ENCODE peak calls at places on chromosomes 16 and 17, in six cellular contexts. U is breast epithelium, V is fibroblast of the aortic adventitia, S is PC-9, P is H9, C is IMR-90. K is an unnamed sample.

GRCh38 chr17:51803161-51803560 is 355.4 kb downstream of the CA10 start:
- DNase-seq in U (no peak), V (no peak), S (no peak), P (no peak), C (no peak), K (no peak)

GRCh38 chr16:16009396-16009795 is 60.0 kb downstream of the ABCC1 start:
- DNase-seq in U (no peak), V (no peak), S (no peak), P (no peak), C (no peak), K (no peak)

GRCh38 chr16:82627811-82628339 is 1.1 kb downstream of the CDH13 start:
- DNase-seq in U (peak), V (peak), S (no peak), P (peak), C (peak), K (no peak)

GRCh38 chr17:40097931-40098845 is 2.2 kb downstream of the NR1D1 start:
- DNase-seq in U (peak), V (peak), S (no peak), P (no peak), C (no peak), K (no peak)

GRCh38 chr16:3980311-3981111 is 100.0 kb upstream of the CREBBP start:
- DNase-seq in U (no peak), V (peak), S (no peak), P (no peak), C (peak), K (no peak)

GRCh38 chr16:68445458-68445857 is 2.9 kb downstream of the SMPD3 start:
- DNase-seq in U (no peak), V (no peak), S (peak), P (peak), C (peak), K (no peak)

GRCh38 chr16:50263940-50264929 is 2.1 kb upstream of the ADCY7 start:
- DNase-seq in U (no peak), V (peak), S (no peak), P (no peak), C (peak), K (no peak)

GRCh38 chr16:27230562-27230991 is 27.3 kb downstream of the KDM8 start:
- DNase-seq in U (no peak), V (no peak), S (no peak), P (no peak), C (no peak), K (peak)

GRCh38 chr16:55012793-55013192 is 82.1 kb downstream of the IRX5 start:
- DNase-seq in U (no peak), V (no peak), S (no peak), P (no peak), C (no peak), K (no peak)

GRCh38 chr16:56672761-56673536 is 3.3 kb downstream of the MT1H start:
- DNase-seq in U (no peak), V (no peak), S (no peak), P (no peak), C (peak), K (no peak)

GRCh38 chr17:81404557-81405165 is 9.4 kb downstream of the BAHCC1 start:
- DNase-seq in U (no peak), V (no peak), S (no peak), P (no peak), C (no peak), K (no peak)

GRCh38 chr16:30122621-30123160 is 329 bp downstream of the MAPK3 start:
- DNase-seq in U (no peak), V (no peak), S (no peak), P (no peak), C (no peak), K (no peak)

GRCh38 chr16:8851761-8852403 is 16.9 kb downstream of the CARHSP1 start:
- DNase-seq in U (no peak), V (no peak), S (no peak), P (no peak), C (no peak), K (no peak)

GRCh38 chr17:59330314-59330942 is 1.0 kb upstream of the YPEL2 start:
- DNase-seq in U (peak), V (no peak), S (peak), P (peak), C (no peak), K (no peak)

GRCh38 chr16:79316004-79316458 is 284.5 kb downstream of the MAF start:
- DNase-seq in U (no peak), V (no peak), S (no peak), P (no peak), C (no peak), K (no peak)

DNA sequence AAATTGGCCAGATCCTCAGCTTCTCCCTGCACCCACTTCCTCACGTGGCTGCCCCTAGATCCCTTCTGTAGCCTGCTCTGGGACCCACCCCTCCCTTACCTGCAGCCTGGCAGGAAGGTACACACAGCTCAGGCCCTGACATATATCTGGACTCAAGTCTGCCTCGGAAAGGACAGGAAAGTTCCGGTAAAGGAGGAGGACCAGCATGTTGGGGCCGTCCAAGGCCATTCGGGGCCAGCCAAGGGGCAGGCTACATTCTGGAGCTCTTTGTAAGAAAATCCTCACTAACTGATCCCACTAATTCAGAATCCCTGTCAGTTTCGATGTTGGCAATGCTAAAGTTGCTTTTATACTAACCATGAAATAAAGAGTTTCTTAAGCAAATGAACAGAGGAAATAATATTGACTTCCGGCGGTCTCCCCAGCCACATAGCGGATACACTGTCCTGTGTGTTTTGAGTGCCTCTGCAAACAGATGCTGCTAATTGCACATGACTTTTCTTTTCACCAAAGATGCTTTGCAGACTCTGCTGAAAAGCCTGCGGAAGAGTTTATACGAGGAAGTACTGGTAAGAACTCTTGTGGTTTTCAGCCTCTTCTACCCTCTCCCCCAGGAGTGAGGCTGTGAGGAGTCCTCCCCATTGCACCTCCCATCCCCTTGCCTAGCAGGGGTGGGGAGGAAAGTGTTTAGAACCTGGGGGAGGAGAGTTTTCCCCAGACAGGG is 54.8 kb downstream of the PLXDC1 start:
- DNase-seq in U (no peak), V (no peak), S (no peak), P (no peak), C (no peak), K (peak)
- TF ChIP-seq CTCF in U (no peak), V (no peak), S (no peak), P (no peak), C (no peak), K (no peak)

DNA sequence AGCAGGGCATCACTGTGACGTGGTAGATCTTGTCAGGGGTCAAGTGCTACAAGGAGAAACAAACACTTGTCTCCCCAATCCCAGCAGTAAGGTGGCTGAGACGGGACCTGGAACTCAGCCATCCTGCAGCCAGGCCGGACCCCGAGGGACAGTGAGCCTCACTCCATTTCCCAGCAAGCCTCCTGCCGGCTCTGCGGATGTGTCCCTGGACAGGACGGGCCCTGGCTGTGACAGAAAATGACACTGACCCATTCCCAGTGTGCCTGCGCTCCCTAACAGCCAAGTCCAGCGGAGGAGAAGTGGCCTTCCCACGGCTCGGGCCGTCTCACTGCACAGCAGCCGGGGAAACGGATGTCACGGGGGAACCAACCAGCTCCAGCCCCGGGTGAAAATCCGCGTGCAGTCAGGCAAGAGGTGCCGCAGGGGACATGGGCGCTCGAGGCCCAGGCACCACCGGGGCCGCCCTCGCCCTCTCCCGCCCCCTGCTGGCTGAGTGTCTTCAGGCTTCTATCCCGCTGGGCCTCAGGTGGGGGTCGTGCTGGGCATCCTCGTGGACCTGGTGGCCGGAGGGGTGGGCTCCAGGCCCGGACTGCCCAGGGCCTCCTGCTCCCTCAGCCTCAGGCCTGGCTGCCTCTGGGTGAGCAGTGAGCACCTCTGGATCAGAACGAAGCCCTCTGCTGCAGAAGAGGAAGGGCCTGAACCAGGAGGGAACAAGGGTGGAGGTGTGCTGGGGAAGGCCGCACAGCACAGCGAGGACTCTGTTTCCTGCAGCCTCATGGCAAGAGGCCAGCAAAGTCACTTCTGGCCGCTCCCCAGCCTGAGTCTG is 6.7 kb downstream of the HAGHL start:
- DNase-seq in U (no peak), V (no peak), S (peak), P (no peak), C (no peak), K (no peak)
- TF ChIP-seq CTCF in U (no peak), V (peak), S (no peak), P (peak), C (peak), K (peak)

GRCh38 chr16:61820398-61820797 is 215.8 kb downstream of the CDH8 start:
- DNase-seq in U (no peak), V (no peak), S (no peak), P (no peak), C (no peak), K (no peak)
- TF ChIP-seq CTCF in U (no peak), V (no peak), S (no peak), P (no peak), C (no peak), K (no peak)

GRCh38 chr16:1976951-1977874 is 4.1 kb downstream of the NOXO1 start:
- DNase-seq in U (no peak), V (no peak), S (no peak), P (no peak), C (no peak), K (no peak)

GRCh38 chr16:1977875-1978268 is 3.4 kb downstream of the NOXO1 start:
- DNase-seq in U (no peak), V (no peak), S (no peak), P (no peak), C (no peak), K (no peak)

GRCh38 chr16:1975432-1976215 is 3.8 kb downstream of the TBL3 start:
- DNase-seq in U (no peak), V (no peak), S (no peak), P (no peak), C (no peak), K (no peak)

GRCh38 chr16:1974157-1975070 is 2.6 kb downstream of the TBL3 start:
- DNase-seq in U (no peak), V (no peak), S (no peak), P (no peak), C (no peak), K (no peak)

DNA sequence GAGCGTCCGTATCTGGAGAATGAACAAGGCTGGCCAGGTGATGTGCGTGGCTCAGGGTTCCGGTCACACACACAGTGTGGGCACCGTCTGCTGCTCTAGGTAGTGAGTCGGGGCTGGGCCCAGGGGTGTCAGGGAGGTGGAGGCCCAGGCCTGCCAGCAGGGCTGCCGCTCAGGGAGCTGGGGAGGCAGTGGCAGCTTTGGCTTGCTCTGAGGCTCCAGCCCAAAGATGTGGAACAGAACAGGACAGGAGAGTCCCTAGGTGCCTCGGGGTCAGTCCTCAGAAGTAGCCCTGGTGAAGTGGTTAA is 4.3 kb downstream of the TBL3 start:
- DNase-seq in U (no peak), V (no peak), S (no peak), P (no peak), C (no peak), K (no peak)
- TF ChIP-seq CTCF in U (no peak), V (no peak), S (no peak), P (no peak), C (no peak), K (no peak)

GRCh38 chr17:19867094-19867653 is 562 bp downstream of the ULK2 start:
- DNase-seq in U (peak), V (peak), S (no peak), P (peak), C (peak), K (peak)
- TF ChIP-seq CTCF in U (peak), V (peak), S (no peak), P (peak), C (peak), K (no peak)

DNA sequence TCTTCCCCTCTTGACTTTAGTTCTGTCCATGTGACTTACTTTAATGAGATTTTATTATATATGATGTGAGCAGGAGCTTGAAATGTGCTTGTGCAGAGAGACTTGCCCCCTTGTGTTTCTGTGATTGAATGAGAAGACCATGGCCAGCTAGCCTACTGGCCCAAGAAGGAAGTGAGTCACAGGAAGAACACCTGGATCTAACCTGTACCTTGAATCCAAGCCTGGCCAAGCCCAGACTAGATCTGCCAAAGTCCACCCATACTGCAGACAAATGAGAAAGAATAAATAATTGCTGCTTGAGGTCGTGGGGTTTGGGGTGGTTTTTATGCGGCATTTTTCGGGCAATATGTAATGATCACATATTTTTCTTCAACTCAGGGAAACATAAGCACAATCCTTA is 9.6 kb downstream of the ABCA10 start:
- DNase-seq in U (no peak), V (no peak), S (no peak), P (no peak), C (no peak), K (no peak)
- TF ChIP-seq CTCF in U (no peak), V (no peak), S (no peak), P (no peak), C (no peak), K (no peak)

DNA sequence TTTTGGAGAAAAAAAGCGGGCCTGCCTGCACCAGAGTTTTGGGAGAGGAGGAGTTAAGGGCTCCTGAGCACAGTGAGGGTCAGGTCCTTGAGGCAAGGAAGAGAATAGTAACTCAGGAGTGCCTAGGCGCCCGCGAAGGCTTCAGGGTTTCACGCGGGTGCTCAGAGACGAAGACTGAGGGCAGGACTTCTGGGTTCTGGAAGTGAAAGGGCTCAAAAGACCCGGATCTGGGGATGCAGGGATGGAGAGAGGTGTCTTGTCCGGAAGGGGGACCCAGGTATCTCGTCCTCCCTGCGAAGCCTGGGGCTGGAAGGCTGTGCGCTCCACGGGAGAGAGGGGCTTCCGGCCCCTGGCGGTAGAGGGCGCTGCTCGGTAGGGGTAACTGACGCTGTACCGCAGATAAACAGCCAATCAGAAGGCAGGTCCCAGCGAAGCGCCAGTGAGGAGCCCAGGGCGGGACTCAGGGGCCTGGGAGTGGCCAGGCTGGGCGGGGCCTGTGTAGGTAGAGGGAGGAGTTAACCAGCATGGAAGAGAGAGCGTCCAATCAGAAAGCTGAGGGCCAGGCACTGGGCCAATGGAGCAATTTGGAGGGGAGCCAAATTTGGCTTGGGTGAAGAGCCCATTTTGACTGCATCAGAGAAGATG is 729 bp downstream of the TGFB1I1 start:
- DNase-seq in U (peak), V (peak), S (peak), P (peak), C (peak), K (no peak)
- TF ChIP-seq CTCF in U (peak), V (peak), S (peak), P (peak), C (peak), K (no peak)

DNA sequence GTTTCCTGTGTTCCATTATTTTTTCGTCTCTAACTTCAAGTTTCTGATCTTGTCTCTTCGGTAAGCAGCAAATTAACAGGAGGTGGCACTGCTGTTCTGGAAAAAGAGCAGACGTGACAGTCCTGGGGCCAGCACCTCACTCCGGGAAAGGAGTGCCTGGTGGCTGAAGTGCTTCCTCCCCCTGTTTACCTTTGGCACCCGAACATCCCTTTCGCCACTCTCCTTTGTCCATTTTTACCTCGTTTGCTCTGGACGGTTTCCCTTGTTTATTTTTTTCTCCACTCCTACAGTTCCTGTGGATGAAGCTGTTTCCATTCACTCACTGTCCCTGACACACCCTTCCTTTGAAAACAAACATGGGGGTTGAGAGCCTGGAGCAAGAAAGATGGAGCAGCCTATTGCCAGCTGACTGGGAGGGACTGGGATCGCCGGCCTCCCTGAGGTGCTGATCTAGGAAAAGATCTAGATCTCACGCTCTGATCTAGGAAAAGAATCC is 12.6 kb downstream of the SAP30BP start:
- DNase-seq in U (peak), V (no peak), S (peak), P (no peak), C (no peak), K (no peak)
- TF ChIP-seq CTCF in U (peak), V (no peak), S (peak), P (no peak), C (no peak), K (no peak)

GRCh38 chr17:42554250-42555121 is 1.8 kb downstream of the HSD17B1 start:
- DNase-seq in U (peak), V (peak), S (peak), P (peak), C (peak), K (peak)

GRCh38 chr17:42548993-42549755 is 3.5 kb upstream of the HSD17B1 start:
- DNase-seq in U (no peak), V (no peak), S (no peak), P (no peak), C (no peak), K (no peak)

GRCh38 chr17:42555122-42555622 is 2.4 kb downstream of the HSD17B1 start:
- DNase-seq in U (no peak), V (no peak), S (no peak), P (no peak), C (no peak), K (no peak)

GRCh38 chr17:42553866-42554249 is 1.1 kb downstream of the HSD17B1 start:
- DNase-seq in U (no peak), V (no peak), S (no peak), P (no peak), C (no peak), K (no peak)

GRCh38 chr17:42553161-42553818 is 567 bp downstream of the HSD17B1 start:
- DNase-seq in U (no peak), V (no peak), S (no peak), P (peak), C (no peak), K (no peak)
- TF ChIP-seq CTCF in U (no peak), V (no peak), S (no peak), P (no peak), C (no peak), K (no peak)

GRCh38 chr16:87956771-87957279 is 5.6 kb downstream of the BANP start:
- DNase-seq in U (no peak), V (peak), S (peak), P (no peak), C (peak), K (no peak)
- TF ChIP-seq CTCF in U (no peak), V (peak), S (no peak), P (peak), C (peak), K (no peak)

K was measured in natural killer cell.